ENCODE peak calls at places on chromosome 13, in six cellular contexts. I is HEK293T; T is stimulated activated CD4-positive, alpha-beta T cell treated with anti-CD3 and anti-CD28 coated beads, Interleukin-12 subunit alpha, Interleukin-12 subunit beta, amount 100 ng/mL, for 4 hours; O is HuH-7; Y is stimulated activated CD8-positive, alpha-beta memory T cell treated with anti-CD3 and anti-CD28 coated beads, Interleukin-2, amount 100 ng/mL, for 1 hour; W is NCI-H2081. M is an unnamed sample.

GRCh38 chr13:85093808-85094207 is 705.4 kb downstream of the SLITRK6 start:
- DNase-seq in I (peak; percentile 14), T (no peak), O (no peak), Y (no peak), W (no peak), M (no peak)

GRCh38 chr13:102399791-102400618 is 1.8 kb downstream of the FGF14 start:
- DNase-seq in I (no peak), T (peak; percentile 9), O (no peak), Y (no peak), W (no peak), M (peak; percentile 68)

GRCh38 chr13:52405767-52406494 is at the start of gene THSD1:
- DNase-seq in I (peak; percentile 46), T (peak; percentile 3), O (peak; percentile 17), Y (no peak), W (peak; percentile 46), M (peak; percentile 56)

GRCh38 chr13:27355894-27356293 is 68.5 kb upstream of the GTF3A start:
- DNase-seq in I (no peak), T (no peak), O (no peak), Y (no peak), W (no peak), M (peak; percentile 29)

GRCh38 chr13:99383946-99384345 is 76.7 kb upstream of the GPR183 start:
- DNase-seq in I (no peak), T (no peak), O (no peak), Y (no peak), W (no peak), M (no peak)

GRCh38 chr13:49499889-49500660 is 4.3 kb downstream of the PHF11 start:
- DNase-seq in I (no peak), T (no peak), O (no peak), Y (no peak), W (no peak), M (no peak)

GRCh38 chr13:21625366-21625765 is 21.4 kb upstream of the MICU2 start:
- DNase-seq in I (peak; percentile 21), T (no peak), O (peak; percentile 52), Y (no peak), W (peak; percentile 20), M (peak; percentile 14)

GRCh38 chr13:50152655-50153309 is 137.5 kb downstream of the KCNRG start:
- DNase-seq in I (no peak), T (no peak), O (no peak), Y (no peak), W (no peak), M (no peak)

GRCh38 chr13:112885782-112886268 is 83.2 kb upstream of the MCF2L start:
- DNase-seq in I (no peak), T (no peak), O (peak; percentile 95), Y (no peak), W (peak; percentile 92), M (peak; percentile 80)

GRCh38 chr13:46947425-46948191 is 50.8 kb upstream of the HTR2A start:
- DNase-seq in I (no peak), T (no peak), O (no peak), Y (no peak), W (no peak), M (no peak)

GRCh38 chr13:93425411-93425810 is 198.8 kb downstream of the GPC6 start:
- DNase-seq in I (no peak), T (no peak), O (no peak), Y (no peak), W (no peak), M (no peak)

GRCh38 chr13:33547035-33547434 is 261.5 kb upstream of the STARD13 start:
- DNase-seq in I (no peak), T (no peak), O (no peak), Y (no peak), W (peak; percentile 21), M (no peak)

GRCh38 chr13:90868321-90868920 is 479.1 kb upstream of the MIR17HG start:
- DNase-seq in I (no peak), T (no peak), O (no peak), Y (no peak), W (no peak), M (no peak)

GRCh38 chr13:76848596-76848995 is 37.6 kb downstream of the KCTD12 start:
- DNase-seq in I (no peak), T (no peak), O (no peak), Y (no peak), W (peak; percentile 62), M (peak; percentile 91)

GRCh38 chr13:110509478-110509926 is 52.0 kb downstream of the RAB20 start:
- DNase-seq in I (no peak), T (no peak), O (no peak), Y (no peak), W (peak; percentile 30), M (peak; percentile 68)

GRCh38 chr13:114089751-114090400 is 42.5 kb downstream of the RASA3 start:
- DNase-seq in I (no peak), T (no peak), O (no peak), Y (no peak), W (no peak), M (no peak)

GRCh38 chr13:24153347-24153746 is 7.2 kb upstream of the SPATA13 start:
- DNase-seq in I (no peak), T (no peak), O (no peak), Y (no peak), W (no peak), M (no peak)

GRCh38 chr13:28494861-28495585 is at the start of gene FLT1:
- DNase-seq in I (peak; percentile 38), T (peak; percentile 24), O (no peak), Y (no peak), W (no peak), M (no peak)

GRCh38 chr13:75762066-75762937 is 126.2 kb downstream of the LMO7 start:
- DNase-seq in I (no peak), T (no peak), O (no peak), Y (no peak), W (no peak), M (no peak)

M was measured in NCI-H524.